ENCODE peak calls at places on chromosomes 13 and 19, in eight cellular contexts. D is psoas muscle, C is OCI-LY7, W is RWPE1, R is kidney, P is cardiac muscle cell, L is transverse colon, Q is caudate nucleus. S is an unnamed sample.

GRCh38 chr13:25571237-25571636 is 199.5 kb downstream of the ATP8A2 start:
- DNase-seq in D (no peak), C (no peak), W (no peak), R (no peak), P (no peak), L (no peak), Q (no peak), S (no peak)

GRCh38 chr13:112783946-112784500 is 94.2 kb downstream of the ATP11A start:
- DNase-seq in D (no peak), C (no peak), W (no peak), R (no peak), P (no peak), L (no peak), Q (no peak), S (no peak)

GRCh38 chr13:102993348-102993747 is 72.9 kb downstream of the SLC10A2 start:
- DNase-seq in D (no peak), C (no peak), W (no peak), R (no peak), P (no peak), L (no peak), Q (no peak), S (no peak)

GRCh38 chr19:51086153-51086850 is 3.6 kb upstream of the KLK14 start:
- DNase-seq in D (no peak), C (no peak), W (no peak), R (peak), P (no peak), L (no peak), Q (no peak), S (no peak)

GRCh38 chr19:51002542-51003311 is 1.3 kb upstream of the KLK8 start:
- DNase-seq in D (no peak), C (peak), W (peak), R (no peak), P (peak), L (no peak), Q (no peak), S (peak)

GRCh38 chr19:41339936-41340335 is 13.8 kb downstream of the TGFB1 start:
- DNase-seq in D (no peak), C (no peak), W (peak), R (no peak), P (no peak), L (no peak), Q (no peak), S (no peak)

GRCh38 chr19:18160792-18161690 is 8.1 kb downstream of the PIK3R2 start:
- DNase-seq in D (peak), C (peak), W (peak), R (peak), P (peak), L (peak), Q (peak), S (peak)

GRCh38 chr19:5587661-5588060 is 19.9 kb upstream of the TINCR start:
- DNase-seq in D (no peak), C (no peak), W (no peak), R (peak), P (no peak), L (no peak), Q (no peak), S (no peak)

GRCh38 chr13:114283581-114283980 is 2.2 kb downstream of the UPF3A start:
- DNase-seq in D (no peak), C (no peak), W (no peak), R (no peak), P (peak), L (no peak), Q (no peak), S (no peak)

GRCh38 chr13:51608857-51609406 is 24.7 kb downstream of the WDFY2 start:
- DNase-seq in D (no peak), C (no peak), W (no peak), R (no peak), P (no peak), L (no peak), Q (no peak), S (no peak)

GRCh38 chr19:29076963-29077362 is 136.0 kb downstream of the UQCRFS1 start:
- DNase-seq in D (no peak), C (no peak), W (no peak), R (no peak), P (no peak), L (no peak), Q (no peak), S (no peak)

GRCh38 chr19:13024958-13025653 is 29.8 kb downstream of the NFIX start:
- DNase-seq in D (peak), C (no peak), W (no peak), R (no peak), P (no peak), L (peak), Q (no peak), S (peak)
- H3K27ac ChIP-seq in D (peak), C (no peak), W (peak), R (no peak), P (no peak), L (peak), Q (peak), S (peak)

DNA sequence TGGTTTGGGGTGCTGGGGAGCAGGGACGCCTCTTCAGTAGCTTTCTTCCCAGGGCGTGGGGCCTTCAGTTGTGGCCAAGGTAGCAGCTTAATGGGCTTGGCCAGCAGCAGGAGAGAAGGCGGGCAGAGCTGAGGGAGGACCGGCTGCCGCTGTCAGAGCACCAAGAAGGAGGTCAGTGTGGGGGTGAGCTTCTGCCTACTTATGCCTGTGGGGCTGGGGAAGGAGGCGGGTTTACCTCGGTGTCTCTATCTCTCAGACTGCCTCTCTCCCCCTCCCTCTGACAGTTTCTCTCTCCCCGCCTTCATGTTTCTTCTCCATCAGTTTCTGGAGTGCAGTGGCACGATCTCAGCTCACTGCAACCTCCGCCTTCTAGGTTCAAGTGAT is at the start of gene CAPN12:
- DNase-seq in D (no peak), C (no peak), W (no peak), R (no peak), P (no peak), L (no peak), Q (no peak), S (peak)
- H3K27ac ChIP-seq in D (no peak), C (no peak), W (no peak), R (no peak), P (no peak), L (no peak), Q (no peak), S (no peak)

GRCh38 chr19:3378352-3379146 is 12.2 kb downstream of the NFIC start:
- DNase-seq in D (no peak), C (no peak), W (no peak), R (no peak), P (no peak), L (no peak), Q (no peak), S (no peak)

GRCh38 chr19:3383121-3383722 is 16.8 kb downstream of the NFIC start:
- DNase-seq in D (peak), C (no peak), W (no peak), R (no peak), P (no peak), L (no peak), Q (peak), S (no peak)

GRCh38 chr19:3380829-3381228 is 14.4 kb downstream of the NFIC start:
- DNase-seq in D (no peak), C (no peak), W (no peak), R (no peak), P (no peak), L (no peak), Q (no peak), S (no peak)

GRCh38 chr19:3381701-3382372 is 15.5 kb downstream of the NFIC start:
- DNase-seq in D (no peak), C (no peak), W (no peak), R (no peak), P (no peak), L (no peak), Q (no peak), S (no peak)

DNA sequence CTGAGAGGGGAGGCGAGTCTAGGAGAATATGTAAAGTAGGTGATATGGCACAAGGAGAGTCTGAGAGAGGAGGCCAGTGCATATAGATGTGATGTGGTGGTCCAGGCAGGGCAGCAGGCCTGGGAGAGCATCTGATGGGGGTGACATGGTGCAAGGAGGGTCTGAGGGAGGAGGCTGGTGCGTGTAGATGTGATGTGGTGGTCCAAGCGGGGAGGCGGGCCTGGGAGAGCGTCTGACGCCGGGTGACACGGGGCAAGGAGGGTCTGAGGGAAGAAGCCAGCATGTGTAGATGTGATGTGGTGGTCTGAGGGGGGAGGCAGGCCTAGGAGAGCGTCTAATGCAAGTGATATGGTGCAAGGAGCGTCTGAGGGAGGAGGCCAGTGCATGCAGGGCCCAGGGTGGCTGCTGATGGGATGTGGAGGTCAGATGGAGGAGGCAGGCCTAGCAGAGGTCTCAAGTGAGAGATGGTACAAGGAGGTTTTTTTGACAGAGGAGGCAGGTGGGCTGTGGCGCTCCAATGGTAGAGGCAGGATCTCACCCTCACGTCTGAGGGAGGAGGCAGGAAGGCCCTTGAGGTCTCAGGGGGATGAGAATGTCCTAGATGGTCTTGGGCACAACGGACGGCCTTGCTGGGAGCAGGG is 16.2 kb downstream of the NFIC start:
- DNase-seq in D (no peak), C (no peak), W (no peak), R (no peak), P (no peak), L (no peak), Q (no peak), S (no peak)
- H3K27ac ChIP-seq in D (peak), C (no peak), W (peak), R (no peak), P (no peak), L (peak), Q (no peak), S (no peak)

GRCh38 chr19:49802836-49803528 is 10.1 kb downstream of the FUZ start:
- DNase-seq in D (no peak), C (no peak), W (no peak), R (peak), P (no peak), L (no peak), Q (no peak), S (no peak)
- H3K27ac ChIP-seq in D (peak), C (no peak), W (peak), R (peak), P (no peak), L (peak), Q (peak), S (no peak)

DNA sequence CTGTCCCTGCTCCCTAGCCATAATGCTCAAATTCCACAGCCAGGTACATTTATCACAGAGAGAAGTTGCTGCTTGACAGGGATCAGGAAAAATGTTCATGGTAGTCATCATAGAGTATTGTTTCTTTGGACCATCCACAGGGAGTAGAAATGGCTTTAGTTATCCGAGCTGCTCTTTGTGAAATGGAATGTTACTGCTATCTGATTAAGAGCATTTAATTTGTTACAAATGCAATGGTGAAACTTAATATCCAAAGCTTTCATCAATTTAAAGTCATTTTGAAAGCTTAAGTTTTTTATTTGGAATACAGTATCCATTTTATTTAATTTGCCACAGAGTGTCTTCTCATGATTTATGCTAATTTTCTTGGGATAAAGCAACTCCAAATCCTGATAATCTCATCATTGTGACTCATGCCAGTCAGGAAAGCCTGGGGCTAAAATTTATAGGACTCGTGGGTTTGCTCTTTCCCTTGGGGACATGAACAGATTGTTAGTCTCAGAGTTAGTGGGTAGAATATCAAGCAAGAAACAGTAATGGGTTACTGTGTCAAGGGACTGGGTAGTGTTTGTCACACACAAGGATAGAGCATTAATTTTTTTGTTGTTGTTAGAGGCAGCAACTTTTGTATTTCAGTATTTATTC is 59.8 kb downstream of the SCEL start:
- DNase-seq in D (no peak), C (no peak), W (peak), R (no peak), P (no peak), L (no peak), Q (no peak), S (no peak)
- H3K27ac ChIP-seq in D (no peak), C (no peak), W (no peak), R (no peak), P (no peak), L (no peak), Q (no peak), S (no peak)

GRCh38 chr19:13014101-13014920 is 19.0 kb downstream of the NFIX start:
- DNase-seq in D (no peak), C (no peak), W (no peak), R (no peak), P (no peak), L (no peak), Q (peak), S (peak)
- H3K27ac ChIP-seq in D (peak), C (no peak), W (peak), R (no peak), P (no peak), L (peak), Q (peak), S (peak)

DNA sequence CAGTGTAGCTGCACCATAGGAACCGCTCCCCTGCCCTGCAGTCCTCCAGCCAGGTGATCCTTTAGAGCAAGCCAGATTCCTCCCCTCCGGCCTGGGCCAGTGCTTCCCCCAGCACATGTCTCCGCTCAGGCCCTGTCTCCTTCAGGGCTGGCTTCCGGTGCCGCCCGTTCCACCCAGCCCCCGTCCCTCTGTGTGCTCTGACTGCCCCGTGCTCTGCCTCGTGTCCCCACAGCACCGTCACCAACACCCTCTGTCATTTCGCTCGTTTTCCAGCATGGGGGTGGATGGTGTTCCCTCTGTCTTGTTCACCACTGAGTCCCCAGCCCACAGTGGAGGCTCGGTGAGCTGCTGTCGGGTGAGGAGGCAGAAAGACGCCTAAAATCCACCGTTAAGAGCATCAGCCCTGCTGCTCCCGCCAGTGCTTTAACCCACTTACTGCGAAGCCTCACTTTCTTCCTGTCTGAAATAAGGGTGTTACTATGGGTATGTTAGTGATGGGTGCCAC is 54.5 kb downstream of the TSSK6 start:
- DNase-seq in D (peak), C (peak), W (no peak), R (peak), P (peak), L (peak), Q (peak), S (no peak)
- H3K27ac ChIP-seq in D (peak), C (peak), W (peak), R (peak), P (peak), L (peak), Q (no peak), S (no peak)

DNA sequence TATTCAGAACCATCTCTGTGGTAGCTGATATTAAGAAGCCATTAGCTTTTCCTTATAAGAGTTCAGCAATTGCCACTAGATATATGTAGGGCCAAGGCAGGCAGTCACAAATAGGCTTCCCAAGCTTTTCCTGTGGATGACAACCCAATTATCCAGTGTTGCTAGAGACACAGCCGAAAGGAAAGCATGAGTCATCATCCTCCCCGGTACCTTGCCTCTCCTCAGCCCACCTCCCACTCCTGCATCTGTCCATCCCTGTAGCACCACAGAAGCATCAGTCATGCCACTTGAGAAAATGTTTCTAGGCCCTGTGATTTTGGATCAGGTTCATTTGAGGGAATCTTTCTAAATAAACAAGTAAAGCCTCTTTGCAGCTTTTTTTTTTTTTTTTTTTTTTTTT is 204.3 kb downstream of the DNAJC15 start:
- DNase-seq in D (no peak), C (no peak), W (no peak), R (no peak), P (no peak), L (no peak), Q (no peak), S (no peak)
- H3K27ac ChIP-seq in D (no peak), C (no peak), W (no peak), R (no peak), P (no peak), L (no peak), Q (no peak), S (no peak)

DNA sequence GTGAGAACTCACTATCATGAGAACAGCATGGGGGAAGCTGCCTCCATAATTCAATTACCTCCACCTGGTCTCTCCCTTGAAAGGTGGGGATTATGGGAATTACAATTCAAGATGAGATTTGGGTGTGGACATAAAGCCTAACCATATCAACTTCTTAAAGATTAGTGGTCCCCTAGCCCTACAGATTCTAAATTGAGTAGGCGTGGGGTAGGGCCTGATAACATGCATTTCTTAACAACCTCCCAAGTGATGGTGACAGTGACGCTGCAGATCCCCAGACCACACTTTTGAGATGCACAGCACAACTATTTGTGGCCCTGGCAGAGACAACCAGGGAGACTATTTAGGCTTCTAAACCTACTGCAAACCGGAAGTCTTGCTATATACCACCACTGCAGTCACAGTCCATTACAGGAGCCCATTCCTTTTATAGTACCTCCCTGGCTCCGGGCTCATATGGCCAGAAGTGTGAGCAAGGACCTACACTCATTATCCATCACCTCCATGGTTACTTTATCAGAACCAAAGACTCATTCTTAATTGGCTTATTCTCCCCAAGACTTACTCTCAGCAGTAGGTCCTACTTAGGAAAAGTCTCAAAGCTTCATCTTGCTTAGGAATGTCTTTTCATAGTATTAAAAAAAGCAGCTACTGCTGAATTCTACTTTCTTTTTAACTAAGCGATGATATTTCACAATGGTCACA is 2.1 kb upstream of the DPY19L3 start:
- DNase-seq in D (no peak), C (no peak), W (no peak), R (no peak), P (no peak), L (no peak), Q (no peak), S (no peak)
- H3K27ac ChIP-seq in D (no peak), C (no peak), W (no peak), R (no peak), P (no peak), L (no peak), Q (no peak), S (no peak)

DNA sequence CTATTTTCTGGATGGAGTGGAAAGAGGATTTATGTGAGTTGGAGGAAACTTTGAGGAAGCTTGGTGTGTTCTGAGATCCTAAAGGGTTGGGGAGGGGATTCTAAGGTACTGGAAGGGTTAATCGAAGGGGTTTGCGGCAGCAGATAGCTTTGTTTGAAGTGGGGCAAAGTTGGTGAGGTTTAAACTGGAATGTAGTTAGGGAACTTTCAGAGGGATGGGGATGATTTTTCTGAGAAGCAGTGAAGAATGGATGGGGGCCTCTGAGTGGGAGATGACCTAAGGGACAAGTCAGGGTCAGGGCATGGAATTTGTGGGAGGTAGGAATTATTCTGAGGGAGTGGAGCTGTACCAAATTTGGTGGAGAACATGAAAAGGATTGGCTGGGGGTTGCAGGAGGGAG is 3.9 kb downstream of the SAE1 start:
- DNase-seq in D (no peak), C (no peak), W (no peak), R (no peak), P (no peak), L (no peak), Q (no peak), S (no peak)
- H3K27ac ChIP-seq in D (no peak), C (no peak), W (no peak), R (no peak), P (peak), L (no peak), Q (no peak), S (no peak)